ENCODE peak calls at places on chromosomes 5 and 9, in ten cellular contexts. U, E, X, D, O, J, M, I, V and H are unnamed samples.
A peak's percentile ranks its signal among the peaks of the same experiment; 100 is the strongest.

GRCh38 chr9:34049630-34050384 is 1.1 kb upstream of the UBAP2 start:
- DNase-seq in U (no peak), E (no peak), X (no peak), D (no peak), O (no peak), J (peak; percentile 80), M (no peak), I (no peak), V (no peak), H (peak; percentile 24)

GRCh38 chr5:12624776-12625560 is 720.7 kb upstream of the CTNND2 start:
- DNase-seq in U (no peak), E (no peak), X (no peak), D (no peak), O (no peak), J (no peak), M (no peak), I (no peak), V (no peak), H (no peak)

GRCh38 chr9:119148855-119149254 is 220.4 kb downstream of the BRINP1 start:
- DNase-seq in U (no peak), E (no peak), X (no peak), D (no peak), O (no peak), J (no peak), M (no peak), I (no peak), V (no peak), H (no peak)

GRCh38 chr5:31711935-31712592 is 73.1 kb downstream of the PDZD2 start:
- DNase-seq in U (no peak), E (no peak), X (no peak), D (no peak), O (no peak), J (no peak), M (no peak), I (no peak), V (no peak), H (no peak)

GRCh38 chr5:172093559-172093958 is 87.1 kb upstream of the FBXW11 start:
- DNase-seq in U (no peak), E (no peak), X (no peak), D (no peak), O (no peak), J (no peak), M (no peak), I (peak; percentile 68), V (no peak), H (no peak)

GRCh38 chr5:151098185-151098813 is 17.5 kb upstream of the TNIP1 start:
- DNase-seq in U (no peak), E (no peak), X (no peak), D (no peak), O (no peak), J (no peak), M (no peak), I (no peak), V (no peak), H (no peak)

GRCh38 chr5:51573835-51574234 is 190.6 kb downstream of the ISL1 start:
- DNase-seq in U (no peak), E (no peak), X (no peak), D (no peak), O (no peak), J (no peak), M (no peak), I (no peak), V (no peak), H (no peak)

GRCh38 chr5:14351845-14352712 is 208.9 kb downstream of the TRIO start:
- DNase-seq in U (peak; percentile 26), E (peak; percentile 61), X (peak; percentile 53), D (peak; percentile 4), O (peak; percentile 66), J (peak; percentile 92), M (peak; percentile 70), I (no peak), V (peak; percentile 61), H (peak; percentile 62)

GRCh38 chr9:4810565-4810964 is 17.8 kb downstream of the RCL1 start:
- DNase-seq in U (no peak), E (no peak), X (no peak), D (no peak), O (no peak), J (no peak), M (no peak), I (no peak), V (no peak), H (no peak)

GRCh38 chr9:4812872-4813271 is 20.1 kb downstream of the RCL1 start:
- DNase-seq in U (no peak), E (no peak), X (no peak), D (no peak), O (no peak), J (no peak), M (no peak), I (no peak), V (no peak), H (no peak)

GRCh38 chr9:4815381-4815956 is 22.7 kb downstream of the RCL1 start:
- DNase-seq in U (no peak), E (no peak), X (no peak), D (no peak), O (no peak), J (no peak), M (no peak), I (no peak), V (no peak), H (no peak)

GRCh38 chr9:4811824-4812223 is 19.1 kb downstream of the RCL1 start:
- DNase-seq in U (no peak), E (no peak), X (no peak), D (no peak), O (no peak), J (no peak), M (no peak), I (no peak), V (no peak), H (no peak)

DNA sequence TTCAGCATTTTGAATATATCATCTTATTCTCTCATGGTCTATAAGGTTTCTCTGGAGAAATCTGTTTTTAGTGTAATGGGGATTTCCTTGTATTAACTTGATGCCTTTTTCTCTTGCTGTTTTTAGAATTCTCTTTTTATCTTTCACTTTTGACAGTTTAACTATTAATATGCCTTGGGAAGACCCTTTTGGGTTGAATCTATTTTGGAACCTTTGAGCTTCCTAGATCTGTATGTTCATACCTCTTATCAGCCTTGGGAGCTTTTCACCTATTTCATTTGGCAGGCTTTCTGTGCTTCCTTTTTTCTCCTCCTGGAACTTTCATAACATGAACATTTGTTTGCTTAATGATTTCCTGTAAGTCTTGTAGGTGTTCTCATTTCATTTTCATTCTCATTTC is 22.2 kb downstream of the RCL1 start:
- DNase-seq in U (no peak), E (no peak), X (no peak), D (no peak), O (no peak), J (no peak), M (no peak), I (no peak), V (no peak), H (no peak)
- H3K4me3 ChIP-seq in U (no peak overlapping the region), E (no peak overlapping the region), X (no peak overlapping the region), D (no peak overlapping the region), O (no peak overlapping the region), J (no peak overlapping the region), M (no peak overlapping the region), I (no peak overlapping the region), V (no peak overlapping the region), H (no peak overlapping the region)

GRCh38 chr9:133992780-133993634 is 883 bp upstream of the VAV2 start:
- DNase-seq in U (peak; percentile 51), E (peak; percentile 84), X (no peak), D (peak; percentile 35), O (peak; percentile 92), J (peak; percentile 92), M (peak; percentile 88), I (peak; percentile 89), V (peak; percentile 84), H (peak; percentile 95)

GRCh38 chr9:133996531-133997520 is 4.7 kb upstream of the VAV2 start:
- DNase-seq in U (no peak), E (no peak), X (no peak), D (no peak), O (no peak), J (peak; percentile 64), M (no peak), I (no peak), V (no peak), H (no peak)

GRCh38 chr9:133993635-133994253 is 1.6 kb upstream of the VAV2 start:
- DNase-seq in U (no peak), E (no peak), X (no peak), D (no peak), O (no peak), J (no peak), M (no peak), I (no peak), V (no peak), H (no peak)

GRCh38 chr9:133994359-133995011 is 2.4 kb upstream of the VAV2 start:
- DNase-seq in U (peak; percentile 58), E (peak; percentile 81), X (no peak), D (no peak), O (peak; percentile 86), J (peak; percentile 94), M (peak; percentile 54), I (peak; percentile 77), V (peak; percentile 72), H (peak; percentile 87)

DNA sequence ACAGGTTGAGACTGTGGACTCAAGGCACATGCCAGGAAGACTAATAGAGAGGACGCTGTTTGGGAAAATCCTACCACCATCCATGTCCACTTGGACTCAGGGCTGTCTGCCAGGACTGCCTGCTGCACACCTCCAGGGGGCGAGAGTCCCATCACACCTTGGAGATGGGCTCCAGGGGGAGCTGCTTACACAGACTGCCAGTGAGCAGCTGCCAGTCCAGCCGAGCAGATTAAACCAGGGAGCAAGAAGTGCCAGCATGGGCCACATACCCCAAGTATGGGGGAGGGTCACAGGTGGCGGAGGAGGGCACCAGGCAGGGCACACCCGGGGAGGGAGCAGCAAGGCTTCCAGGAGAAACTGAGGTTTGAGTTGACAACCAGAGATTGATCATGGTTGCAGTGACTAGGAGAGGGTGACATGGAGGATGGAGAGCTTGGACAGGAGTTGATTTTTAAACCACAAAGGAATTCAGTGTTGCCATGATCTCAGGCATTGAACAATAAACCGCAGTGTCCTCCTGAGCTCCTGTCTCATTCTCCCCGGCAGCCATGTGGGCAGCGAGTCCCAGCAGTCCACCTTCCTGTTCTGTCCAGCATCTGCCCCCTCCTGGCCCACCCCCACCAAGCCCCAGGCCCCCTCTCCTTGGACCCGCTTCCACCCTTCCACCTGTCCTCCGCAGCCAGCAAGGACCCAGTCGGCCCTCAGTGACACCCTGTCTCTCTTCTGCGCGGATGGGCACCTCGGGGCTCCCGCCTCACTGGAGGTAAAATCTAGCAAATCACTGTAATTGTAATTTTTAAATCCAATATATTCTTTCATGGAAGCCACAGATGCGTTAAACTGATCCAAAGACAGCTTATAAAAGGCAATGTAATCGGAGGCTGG is 3.1 kb upstream of the VAV2 start:
- DNase-seq in U (no peak), E (no peak), X (no peak), D (no peak), O (no peak), J (peak; percentile 73), M (no peak), I (no peak), V (peak; percentile 71), H (no peak)
- H3K27ac ChIP-seq in U (no peak overlapping the region), E (no peak overlapping the region), X (no peak overlapping the region), D (no peak overlapping the region), O (no peak overlapping the region), J (no peak overlapping the region), M (no peak overlapping the region), I (no peak overlapping the region), V (no peak overlapping the region), H (no peak overlapping the region)

GRCh38 chr5:135565691-135566421 is 12.9 kb downstream of the CXCL14 start:
- DNase-seq in U (peak; percentile 32), E (peak; percentile 70), X (peak; percentile 43), D (no peak), O (peak; percentile 76), J (peak; percentile 89), M (peak; percentile 52), I (no peak), V (peak; percentile 64), H (peak; percentile 81)
- TF ChIP-seq CTCF in U (peak; percentile 52), E (peak; percentile 55), X (peak; percentile 94), D (peak; percentile 83), O (peak; percentile 76), J (peak; percentile 70), M (peak; percentile 80), I (peak; percentile 95), V (peak; percentile 85), H (peak; percentile 87)

DNA sequence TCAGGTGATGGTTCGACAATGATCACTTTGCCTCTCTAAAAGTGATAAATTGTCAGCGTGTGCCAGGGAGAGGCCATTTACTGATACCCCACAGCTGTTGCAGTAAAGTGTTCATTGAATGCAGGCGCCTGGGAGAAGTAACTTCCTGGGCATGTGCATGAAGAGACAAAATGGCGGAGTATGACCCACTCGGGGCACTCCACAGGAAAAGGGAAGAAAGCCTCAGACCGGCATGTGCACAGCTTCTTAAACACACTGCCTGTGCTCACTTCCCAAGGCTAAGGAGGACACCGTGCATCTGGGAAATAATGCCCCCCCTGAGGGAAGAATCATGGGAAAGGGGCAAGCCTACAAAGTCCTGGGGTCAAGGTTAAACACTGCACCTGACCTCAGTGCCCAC is 329.5 kb downstream of the ICE1 start:
- DNase-seq in U (no peak), E (no peak), X (no peak), D (no peak), O (no peak), J (no peak), M (no peak), I (no peak), V (no peak), H (no peak)
- H3K4me3 ChIP-seq in U (no peak overlapping the region), E (no peak overlapping the region), X (no peak overlapping the region), D (no peak overlapping the region), O (no peak overlapping the region), J (no peak overlapping the region), M (no peak overlapping the region), I (no peak overlapping the region), V (no peak overlapping the region), H (no peak overlapping the region)